ENCODE peak calls at places on chromosomes 3 and 15, in seven cellular contexts. One of them, this sample, is unnamed.

GRCh38 chr3:39541442-39541841 is 74.0 kb downstream of the MOBP start:
- DNase-seq in H1: no peak
- DNase-seq in adrenal gland: no peak
- DNase-seq in ovary: no peak
- DNase-seq in upper lobe of left lung: no peak
- DNase-seq in Peyer's patch: no peak
- DNase-seq in spleen: no peak
- DNase-seq in this sample: no peak

GRCh38 chr3:43923101-43923979 is 232.6 kb downstream of the ABHD5 start:
- DNase-seq in H1: no peak
- DNase-seq in Peyer's patch: no peak
- DNase-seq in spleen: no peak
- DNase-seq in upper lobe of left lung: no peak
- DNase-seq in adrenal gland: no peak
- DNase-seq in ovary: no peak
- DNase-seq in this sample: no peak

GRCh38 chr3:13500133-13500885 is 20.2 kb downstream of the HDAC11 start:
- DNase-seq in ovary: no peak
- DNase-seq in spleen: peak; percentile 65
- DNase-seq in H1: peak; percentile 84
- DNase-seq in upper lobe of left lung: no peak
- DNase-seq in adrenal gland: no peak
- DNase-seq in Peyer's patch: peak; percentile 39
- DNase-seq in this sample: peak; percentile 34

GRCh38 chr3:112561085-112561692 is 573 bp downstream of the ATG3 start:
- DNase-seq in upper lobe of left lung: peak; percentile 96
- DNase-seq in Peyer's patch: peak; percentile 92
- DNase-seq in adrenal gland: peak; percentile 88
- DNase-seq in ovary: peak; percentile 74
- DNase-seq in spleen: no peak
- DNase-seq in H1: peak; percentile 82
- DNase-seq in this sample: peak; percentile 84

GRCh38 chr3:4587061-4587837 is 94.1 kb downstream of the ITPR1 start:
- DNase-seq in spleen: no peak
- DNase-seq in upper lobe of left lung: no peak
- DNase-seq in ovary: no peak
- DNase-seq in Peyer's patch: no peak
- DNase-seq in adrenal gland: no peak
- DNase-seq in H1: no peak
- DNase-seq in this sample: no peak

GRCh38 chr3:123244128-123244527 is 42.4 kb downstream of the SEC22A start:
- DNase-seq in ovary: no peak
- DNase-seq in Peyer's patch: no peak
- DNase-seq in spleen: no peak
- DNase-seq in upper lobe of left lung: no peak
- DNase-seq in adrenal gland: no peak
- DNase-seq in H1: no peak
- DNase-seq in this sample: no peak

GRCh38 chr15:69979269-69979668 is 118.4 kb downstream of the TLE3 start:
- DNase-seq in spleen: peak; percentile 77
- DNase-seq in adrenal gland: no peak
- DNase-seq in H1: no peak
- DNase-seq in ovary: no peak
- DNase-seq in Peyer's patch: no peak
- DNase-seq in upper lobe of left lung: no peak
- DNase-seq in this sample: no peak

GRCh38 chr3:23490459-23490858 is 287.3 kb downstream of the UBE2E2 start:
- DNase-seq in upper lobe of left lung: no peak
- DNase-seq in H1: no peak
- DNase-seq in adrenal gland: no peak
- DNase-seq in Peyer's patch: no peak
- DNase-seq in spleen: no peak
- DNase-seq in ovary: no peak
- DNase-seq in this sample: no peak

GRCh38 chr15:67092726-67093125 is 27.3 kb downstream of the SMAD3 start:
- DNase-seq in adrenal gland: no peak
- DNase-seq in spleen: no peak
- DNase-seq in Peyer's patch: no peak
- DNase-seq in H1: no peak
- DNase-seq in upper lobe of left lung: no peak
- DNase-seq in ovary: no peak
- DNase-seq in this sample: no peak

GRCh38 chr15:67091073-67091965 is 25.9 kb downstream of the SMAD3 start:
- DNase-seq in adrenal gland: peak; percentile 96
- DNase-seq in H1: no peak
- DNase-seq in Peyer's patch: no peak
- DNase-seq in upper lobe of left lung: no peak
- DNase-seq in ovary: peak; percentile 70
- DNase-seq in spleen: peak; percentile 86
- DNase-seq in this sample: peak; percentile 93

GRCh38 chr15:67091966-67092677 is 26.7 kb downstream of the SMAD3 start:
- DNase-seq in adrenal gland: no peak
- DNase-seq in Peyer's patch: no peak
- DNase-seq in ovary: no peak
- DNase-seq in H1: no peak
- DNase-seq in upper lobe of left lung: no peak
- DNase-seq in spleen: no peak
- DNase-seq in this sample: peak; percentile 48

GRCh38 chr15:67089218-67090193 is 24.1 kb downstream of the SMAD3 start:
- DNase-seq in H1: no peak
- DNase-seq in spleen: peak; percentile 73
- DNase-seq in upper lobe of left lung: peak; percentile 15
- DNase-seq in Peyer's patch: no peak
- DNase-seq in adrenal gland: no peak
- DNase-seq in ovary: no peak
- DNase-seq in this sample: no peak

GRCh38 chr15:67090297-67091072 is 25.1 kb downstream of the SMAD3 start:
- DNase-seq in Peyer's patch: no peak
- DNase-seq in ovary: no peak
- DNase-seq in upper lobe of left lung: no peak
- DNase-seq in H1: no peak
- DNase-seq in adrenal gland: no peak
- DNase-seq in spleen: no peak
- DNase-seq in this sample: peak; percentile 42
- TF ChIP-seq POLR2A in Peyer's patch: no peak
- TF ChIP-seq POLR2A in ovary: no peak
- TF ChIP-seq POLR2A in upper lobe of left lung: no peak
- TF ChIP-seq POLR2A in H1: no peak
- TF ChIP-seq POLR2A in adrenal gland: no peak
- TF ChIP-seq POLR2A in spleen: no peak
- TF ChIP-seq POLR2A in this sample: no peak

DNA sequence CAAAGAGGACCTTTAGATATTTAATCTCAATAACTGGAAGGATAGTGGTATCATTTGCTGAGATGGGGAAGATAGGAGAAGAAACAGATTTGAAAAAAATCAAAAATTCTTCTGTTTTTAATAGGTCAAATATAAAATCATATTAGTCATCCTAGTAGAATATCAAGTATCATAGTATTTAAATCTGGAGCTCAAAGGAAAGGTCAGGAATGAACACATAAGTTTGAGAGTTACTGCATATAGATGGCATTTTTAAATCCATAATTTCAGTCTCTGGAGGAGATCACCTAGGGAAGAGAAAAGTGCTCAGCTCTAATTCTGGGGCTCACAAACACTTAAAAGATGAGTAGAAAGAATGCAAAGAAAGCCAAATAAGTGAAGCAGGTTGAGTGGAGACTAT is 24.9 kb upstream of the CFAP20DC start:
- DNase-seq in H1: no peak
- DNase-seq in spleen: no peak
- DNase-seq in upper lobe of left lung: no peak
- DNase-seq in ovary: no peak
- DNase-seq in adrenal gland: no peak
- DNase-seq in Peyer's patch: no peak
- DNase-seq in this sample: no peak
- TF ChIP-seq POLR2A in H1: no peak
- TF ChIP-seq POLR2A in spleen: no peak
- TF ChIP-seq POLR2A in upper lobe of left lung: no peak
- TF ChIP-seq POLR2A in ovary: no peak
- TF ChIP-seq POLR2A in adrenal gland: no peak
- TF ChIP-seq POLR2A in Peyer's patch: no peak
- TF ChIP-seq POLR2A in this sample: no peak

GRCh38 chr3:130379274-130379673 is 33.8 kb downstream of the COL6A5 start:
- DNase-seq in adrenal gland: no peak
- DNase-seq in upper lobe of left lung: no peak
- DNase-seq in H1: no peak
- DNase-seq in ovary: no peak
- DNase-seq in Peyer's patch: no peak
- DNase-seq in spleen: no peak
- DNase-seq in this sample: no peak
- TF ChIP-seq POLR2A in adrenal gland: no peak
- TF ChIP-seq POLR2A in upper lobe of left lung: no peak
- TF ChIP-seq POLR2A in H1: no peak
- TF ChIP-seq POLR2A in ovary: no peak
- TF ChIP-seq POLR2A in Peyer's patch: no peak
- TF ChIP-seq POLR2A in spleen: no peak
- TF ChIP-seq POLR2A in this sample: no peak

DNA sequence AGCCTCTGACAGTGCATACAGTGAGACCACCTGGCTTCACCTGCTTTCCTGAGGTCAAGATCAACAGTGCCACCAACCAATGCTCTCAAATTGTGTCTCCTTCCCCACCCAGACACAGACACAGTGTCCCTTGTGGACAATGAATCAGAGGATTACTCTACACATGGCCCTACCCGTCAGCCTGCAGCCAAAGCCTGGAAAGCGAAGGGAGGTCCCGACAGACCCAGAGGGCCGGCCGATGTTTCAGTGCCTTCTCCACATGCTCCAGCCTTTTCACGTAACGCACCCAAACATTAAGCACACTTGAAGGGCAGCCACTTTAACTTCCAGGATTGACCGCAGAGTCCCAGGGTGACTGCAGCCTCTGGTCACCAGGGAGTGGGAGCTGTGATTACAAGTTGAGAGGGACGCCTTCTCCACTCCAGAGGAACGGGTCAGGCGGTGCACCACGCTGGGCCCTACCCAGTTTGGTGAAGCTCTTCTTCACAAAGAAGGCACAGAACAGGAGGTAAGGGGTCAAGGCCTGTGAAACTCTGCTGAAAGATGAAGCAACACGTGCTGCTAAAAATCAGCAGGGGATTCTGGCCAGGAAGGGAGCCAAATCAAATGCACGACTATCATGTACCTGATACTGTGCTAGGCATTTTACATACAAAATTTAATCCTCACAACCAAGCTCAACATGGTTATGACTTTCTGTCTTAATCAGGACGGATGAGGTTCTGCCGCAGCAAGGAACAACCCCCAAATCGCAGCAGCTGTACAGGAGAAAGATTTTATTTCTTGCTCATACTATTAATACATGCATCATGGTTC is 17.2 kb downstream of the KLHL25 start:
- DNase-seq in spleen: no peak
- DNase-seq in Peyer's patch: no peak
- DNase-seq in ovary: no peak
- DNase-seq in adrenal gland: no peak
- DNase-seq in upper lobe of left lung: no peak
- DNase-seq in H1: no peak
- DNase-seq in this sample: no peak
- TF ChIP-seq POLR2A in spleen: no peak
- TF ChIP-seq POLR2A in Peyer's patch: no peak
- TF ChIP-seq POLR2A in ovary: no peak
- TF ChIP-seq POLR2A in adrenal gland: no peak
- TF ChIP-seq POLR2A in upper lobe of left lung: no peak
- TF ChIP-seq POLR2A in H1: no peak
- TF ChIP-seq POLR2A in this sample: no peak

GRCh38 chr3:126268866-126269265 is 88.3 kb downstream of the KLF15 start:
- DNase-seq in spleen: no peak
- DNase-seq in ovary: no peak
- DNase-seq in upper lobe of left lung: no peak
- DNase-seq in H1: no peak
- DNase-seq in adrenal gland: no peak
- DNase-seq in Peyer's patch: no peak
- DNase-seq in this sample: no peak

GRCh38 chr3:126266850-126267168 is 86.4 kb upstream of the ALDH1L1 start:
- DNase-seq in Peyer's patch: no peak
- DNase-seq in adrenal gland: no peak
- DNase-seq in upper lobe of left lung: no peak
- DNase-seq in H1: no peak
- DNase-seq in ovary: no peak
- DNase-seq in spleen: no peak
- DNase-seq in this sample: no peak

GRCh38 chr3:126267976-126268615 is 87.7 kb upstream of the ALDH1L1 start:
- DNase-seq in Peyer's patch: no peak
- DNase-seq in H1: no peak
- DNase-seq in adrenal gland: no peak
- DNase-seq in spleen: peak; percentile 42
- DNase-seq in ovary: no peak
- DNase-seq in upper lobe of left lung: no peak
- DNase-seq in this sample: no peak

GRCh38 chr3:126266291-126266840 is 86.0 kb upstream of the ALDH1L1 start:
- DNase-seq in H1: peak; percentile 68
- DNase-seq in ovary: peak; percentile 68
- DNase-seq in spleen: no peak
- DNase-seq in Peyer's patch: no peak
- DNase-seq in upper lobe of left lung: peak; percentile 91
- DNase-seq in adrenal gland: no peak
- DNase-seq in this sample: no peak

GRCh38 chr3:126267169-126267975 is 87.0 kb upstream of the ALDH1L1 start:
- DNase-seq in spleen: no peak
- DNase-seq in adrenal gland: peak; percentile 80
- DNase-seq in upper lobe of left lung: peak; percentile 94
- DNase-seq in ovary: peak; percentile 82
- DNase-seq in H1: peak; percentile 81
- DNase-seq in Peyer's patch: no peak
- DNase-seq in this sample: no peak
- TF ChIP-seq POLR2A in spleen: no peak
- TF ChIP-seq POLR2A in adrenal gland: peak; percentile 52
- TF ChIP-seq POLR2A in upper lobe of left lung: peak; percentile 36
- TF ChIP-seq POLR2A in ovary: peak; percentile 29
- TF ChIP-seq POLR2A in H1: no peak
- TF ChIP-seq POLR2A in Peyer's patch: no peak
- TF ChIP-seq POLR2A in this sample: no peak